ENCODE peak calls at places on chromosomes 2 and 18, in ten cellular contexts. D, F, T, O, P, L, I, Y, K and N are unnamed samples. For H3K4me1, the result is how much of the 10 kb centered on the place peaks cover.

GRCh38 chr2:201447116-201447515 is 4.1 kb downstream of the TRAK2 start:
- DNase-seq in D (no peak), F (no peak), T (no peak), O (no peak), P (no peak), L (no peak), I (no peak), Y (no peak), K (no peak), N (no peak)

GRCh38 chr2:199916980-199917379 is 5.9 kb downstream of the C2orf69 start:
- DNase-seq in D (no peak), F (no peak), T (no peak), O (no peak), P (no peak), L (no peak), I (no peak), Y (no peak), K (no peak), N (peak)

GRCh38 chr2:119638891-119639539 is 40.0 kb upstream of the TMEM177 start:
- DNase-seq in D (no peak), F (no peak), T (no peak), O (no peak), P (no peak), L (no peak), I (no peak), Y (no peak), K (no peak), N (peak)

GRCh38 chr2:239025081-239025801 is 177.4 kb downstream of the TWIST2 start:
- DNase-seq in D (no peak), F (no peak), T (no peak), O (peak), P (no peak), L (no peak), I (peak), Y (peak), K (no peak), N (no peak)

GRCh38 chr2:124347209-124347608 is 322.1 kb downstream of the CNTNAP5 start:
- DNase-seq in D (no peak), F (no peak), T (no peak), O (no peak), P (no peak), L (no peak), I (no peak), Y (no peak), K (no peak), N (peak)

GRCh38 chr2:240208631-240209211 is 68.3 kb upstream of the OTOS start:
- DNase-seq in D (no peak), F (no peak), T (no peak), O (peak), P (no peak), L (no peak), I (peak), Y (no peak), K (no peak), N (no peak)

GRCh38 chr2:45004569-45005181 is 4.6 kb downstream of the SIX2 start:
- DNase-seq in D (no peak), F (no peak), T (no peak), O (no peak), P (no peak), L (no peak), I (no peak), Y (no peak), K (no peak), N (peak)

GRCh38 chr2:133324150-133324561 is 244.1 kb downstream of the NCKAP5 start:
- DNase-seq in D (no peak), F (no peak), T (no peak), O (no peak), P (no peak), L (no peak), I (no peak), Y (no peak), K (no peak), N (peak)

GRCh38 chr2:70726947-70727725 is 40.9 kb downstream of the ADD2 start:
- DNase-seq in D (no peak), F (no peak), T (no peak), O (no peak), P (no peak), L (no peak), I (no peak), Y (no peak), K (no peak), N (no peak)

GRCh38 chr2:30768708-30769580 is 38.3 kb downstream of the CAPN13 start:
- DNase-seq in D (peak), F (no peak), T (no peak), O (no peak), P (no peak), L (no peak), I (no peak), Y (no peak), K (no peak), N (no peak)

GRCh38 chr2:122999823-123000222 is 1025.3 kb upstream of the CNTNAP5 start:
- DNase-seq in D (no peak), F (no peak), T (no peak), O (no peak), P (no peak), L (no peak), I (no peak), Y (no peak), K (no peak), N (peak)

GRCh38 chr2:66576381-66577330 is 141.7 kb downstream of the MEIS1 start:
- DNase-seq in D (no peak), F (no peak), T (no peak), O (no peak), P (no peak), L (no peak), I (peak), Y (no peak), K (peak), N (peak)

GRCh38 chr2:27445155-27445554 is 3.0 kb downstream of the KRTCAP3 start:
- DNase-seq in D (no peak), F (no peak), T (no peak), O (no peak), P (no peak), L (no peak), I (no peak), Y (no peak), K (no peak), N (no peak)

GRCh38 chr2:112579280-112579679 is 5.1 kb upstream of the CHCHD5 start:
- DNase-seq in D (no peak), F (no peak), T (no peak), O (no peak), P (peak), L (no peak), I (no peak), Y (no peak), K (no peak), N (no peak)

GRCh38 chr18:55732227-55733106 is 144.5 kb upstream of the TCF4 start:
- DNase-seq in D (no peak), F (no peak), T (no peak), O (no peak), P (no peak), L (no peak), I (no peak), Y (no peak), K (no peak), N (no peak)

GRCh38 chr2:12424219-12424618 is 292.5 kb upstream of the TRIB2 start:
- DNase-seq in D (no peak), F (no peak), T (no peak), O (no peak), P (no peak), L (no peak), I (no peak), Y (no peak), K (no peak), N (no peak)
- H3K4me1 ChIP-seq in D (under half), F (under half), T (under half), O (under half), P (under half), L (under half), I (under half), Y (under half), K (under half), N (under half)

DNA sequence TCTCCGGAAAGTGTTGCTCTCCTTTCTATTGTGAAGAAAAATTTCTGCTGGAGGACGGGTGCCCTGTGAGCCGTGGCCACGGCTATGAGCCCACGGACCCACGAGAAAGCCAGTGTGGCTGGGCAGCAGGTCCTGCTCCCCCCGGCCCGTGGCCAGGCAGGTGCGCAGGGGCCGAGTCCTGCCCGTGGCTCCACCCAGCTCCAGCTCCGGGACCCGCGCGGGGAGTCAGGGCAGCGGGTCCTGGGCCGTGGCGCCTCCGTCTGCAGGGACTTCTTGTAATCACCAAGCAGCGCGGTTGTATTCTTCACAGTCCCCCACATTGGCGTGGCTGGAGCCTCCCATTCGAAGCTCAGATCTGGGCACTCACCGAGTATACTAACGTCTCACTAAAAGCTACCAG is 43.0 kb downstream of the SALL3 start:
- DNase-seq in D (no peak), F (no peak), T (no peak), O (no peak), P (no peak), L (no peak), I (no peak), Y (no peak), K (no peak), N (no peak)
- TF ChIP-seq POLR2AphosphoS5 in D (no peak), F (no peak), T (no peak), O (no peak), P (no peak), L (no peak), I (no peak), Y (no peak), K (no peak), N (no peak)

DNA sequence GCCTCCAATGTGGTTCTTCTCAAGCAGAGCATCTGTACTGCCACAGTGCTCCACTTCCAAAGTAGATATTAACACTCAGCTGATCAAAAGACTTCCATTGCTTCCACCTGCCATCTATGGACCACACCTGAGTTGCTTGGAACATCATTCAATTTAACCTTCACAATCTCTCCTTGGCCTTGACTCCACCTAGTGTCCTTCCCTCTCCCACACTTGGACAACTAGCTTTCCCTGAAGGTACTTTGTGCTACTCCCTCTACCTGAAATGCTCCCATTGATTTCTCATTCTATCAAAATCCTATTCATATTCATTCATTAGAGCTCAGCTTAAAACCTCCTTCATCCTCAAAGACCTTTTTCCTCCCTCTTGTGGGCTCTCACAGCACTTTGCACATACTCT is 48.7 kb downstream of the SOWAHC start:
- DNase-seq in D (no peak), F (no peak), T (no peak), O (no peak), P (no peak), L (no peak), I (no peak), Y (no peak), K (peak), N (no peak)
- H3K4me1 ChIP-seq in D (under half), F (under half), T (under half), O (under half), P (under half), L (under half), I (under half), Y (under half), K (half or more), N (under half)

DNA sequence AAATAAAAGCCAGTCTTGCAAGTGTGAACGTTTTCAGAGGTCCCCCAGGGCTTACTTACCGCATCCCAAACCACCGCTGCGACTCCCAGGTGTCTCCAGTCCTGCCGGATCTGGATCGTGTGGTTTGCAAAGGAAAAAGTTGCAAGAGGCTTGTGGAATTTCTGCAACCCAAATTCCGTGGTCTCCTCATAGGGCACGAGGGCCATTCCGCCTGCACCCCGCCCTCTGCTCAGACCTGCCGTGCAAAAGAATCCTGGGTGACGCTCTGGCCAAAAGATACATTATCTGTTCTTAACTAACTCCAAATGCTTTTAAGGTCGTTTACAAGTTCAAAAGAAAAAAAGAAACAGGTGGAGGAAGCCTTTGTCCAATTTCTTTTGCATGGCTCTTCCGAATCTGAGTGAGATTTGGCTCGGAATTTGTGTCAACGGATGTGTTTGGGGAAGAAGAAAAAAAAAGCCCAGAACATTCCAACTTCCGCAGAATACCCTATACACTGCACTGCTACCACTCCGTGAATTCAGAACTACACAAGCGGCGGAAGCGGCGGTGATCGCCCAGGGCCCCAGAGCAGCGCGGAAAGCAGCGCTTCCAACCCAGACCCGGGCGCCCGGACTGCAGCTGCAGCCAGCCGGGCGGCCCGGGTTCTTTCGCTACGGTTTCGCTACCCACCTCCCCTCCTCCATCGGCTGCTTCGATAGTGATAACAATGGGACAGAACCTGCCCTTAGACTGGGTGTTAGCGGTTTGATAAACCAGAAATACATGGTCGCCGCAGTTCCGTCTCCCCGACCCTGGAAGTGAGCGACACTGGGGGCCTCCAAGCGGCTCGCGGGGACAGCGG is 802 bp downstream of the METTL21A start:
- DNase-seq in D (peak), F (no peak), T (peak), O (peak), P (no peak), L (no peak), I (peak), Y (peak), K (peak), N (peak)
- TF ChIP-seq POLR2AphosphoS5 in D (peak), F (peak), T (peak), O (peak), P (no peak), L (no peak), I (peak), Y (peak), K (peak), N (no peak)

GRCh38 chr2:6887783-6888192 is 10.2 kb downstream of the RSAD2 start:
- DNase-seq in D (no peak), F (no peak), T (no peak), O (no peak), P (no peak), L (no peak), I (no peak), Y (no peak), K (no peak), N (no peak)
- H3K4me1 ChIP-seq in D (under half), F (under half), T (under half), O (under half), P (under half), L (under half), I (under half), Y (under half), K (under half), N (under half)